ENCODE peak calls at places on chromosome 5, in ten cellular contexts. T, O, Z, Q, J, C, D, I, V and L are unnamed samples.

GRCh38 chr5:113218200-113218599 is 216.6 kb downstream of the TSSK1B start:
- DNase-seq in Z (no peak), T (no peak), I (no peak), O (no peak), C (no peak), V (no peak), D (peak), Q (no peak), J (peak), L (no peak)

GRCh38 chr5:82397741-82398320 is 119.7 kb upstream of the RPS23 start:
- DNase-seq in Z (no peak), I (no peak), J (no peak), C (no peak), D (no peak), Q (no peak), T (no peak), V (no peak), O (no peak), L (no peak)

GRCh38 chr5:121841900-121842299 is 9.8 kb upstream of the FTMT start:
- DNase-seq in C (no peak), O (no peak), V (no peak), I (no peak), Z (no peak), Q (no peak), J (no peak), D (no peak), T (no peak), L (no peak)

GRCh38 chr5:111223790-111224560 is at the start of gene CAMK4:
- DNase-seq in C (peak), Q (peak), J (peak), Z (peak), V (peak), O (peak), T (peak), I (peak), D (peak), L (no peak)

GRCh38 chr5:115452083-115452482 is 92.5 kb downstream of the FEM1C start:
- DNase-seq in D (no peak), I (no peak), T (no peak), O (no peak), Z (no peak), Q (no peak), V (no peak), J (no peak), C (no peak), L (no peak)

GRCh38 chr5:97554992-97555981 is 372.2 kb upstream of the RIOK2 start:
- DNase-seq in I (peak), O (no peak), Q (no peak), D (no peak), Z (peak), T (no peak), J (no peak), C (no peak), V (no peak), L (no peak)

GRCh38 chr5:129137637-129138036 is 43.1 kb downstream of the ISOC1 start:
- DNase-seq in D (no peak), Q (no peak), O (no peak), Z (no peak), C (no peak), J (no peak), I (no peak), T (no peak), V (no peak), L (no peak)

GRCh38 chr5:14305045-14305444 is 161.9 kb downstream of the TRIO start:
- DNase-seq in C (no peak), I (peak), Q (no peak), O (no peak), T (no peak), Z (peak), D (no peak), V (no peak), J (peak), L (no peak)

GRCh38 chr5:60687927-60688720 is 11.8 kb downstream of the DEPDC1B start:
- DNase-seq in Z (peak), O (no peak), D (no peak), I (peak), V (peak), T (peak), C (no peak), Q (peak), J (no peak), L (no peak)

GRCh38 chr5:76788362-76788761 is 30.5 kb upstream of the F2RL1 start:
- DNase-seq in T (no peak), Q (no peak), I (no peak), O (no peak), Z (no peak), D (no peak), C (no peak), V (no peak), J (no peak), L (no peak)

GRCh38 chr5:372556-372910 is 51.0 kb downstream of the AHRR start:
- DNase-seq in D (no peak), I (no peak), Q (no peak), V (peak), C (no peak), O (no peak), J (peak), Z (no peak), T (no peak), L (no peak)

GRCh38 chr5:125274211-125274610 is 527.8 kb upstream of the ZNF608 start:
- DNase-seq in Q (no peak), I (peak), V (no peak), O (no peak), T (no peak), J (no peak), Z (no peak), C (no peak), D (no peak), L (no peak)

GRCh38 chr5:1371602-1372342 is 26.9 kb upstream of the CLPTM1L start:
- DNase-seq in O (no peak), I (no peak), T (no peak), C (no peak), Q (no peak), J (no peak), Z (no peak), D (no peak), V (no peak), L (no peak)

GRCh38 chr5:149040421-149040820 is 22.4 kb downstream of the SH3TC2 start:
- DNase-seq in T (no peak), O (no peak), Z (no peak), C (no peak), Q (no peak), J (no peak), I (no peak), V (no peak), D (no peak), L (peak)

GRCh38 chr5:119743927-119744326 is 114.6 kb downstream of the FAM170A start:
- DNase-seq in J (no peak), D (no peak), Z (no peak), O (no peak), Q (peak), V (no peak), I (peak), C (no peak), T (peak), L (no peak)

GRCh38 chr5:1386274-1386717 is 41.4 kb upstream of the CLPTM1L start:
- DNase-seq in Z (no peak), T (peak), O (peak), C (peak), D (peak), Q (peak), I (peak), V (no peak), J (peak), L (no peak)

GRCh38 chr5:158313739-158314464 is 455.0 kb upstream of the CLINT1 start:
- DNase-seq in J (no peak), Q (no peak), T (no peak), V (no peak), O (no peak), C (no peak), D (no peak), I (no peak), Z (no peak), L (no peak)

GRCh38 chr5:84213861-84214260 is 170.8 kb downstream of the EDIL3 start:
- DNase-seq in O (no peak), D (no peak), C (no peak), Z (no peak), Q (no peak), V (no peak), T (no peak), I (no peak), J (no peak), L (no peak)

GRCh38 chr5:136015966-136016365 is 12.8 kb upstream of the TGFBI start:
- DNase-seq in V (no peak), C (no peak), T (no peak), Q (no peak), D (no peak), O (no peak), I (peak), J (no peak), Z (no peak), L (no peak)

GRCh38 chr5:161305601-161306000 is 240.9 kb downstream of the GABRB2 start:
- DNase-seq in C (no peak), T (no peak), Q (no peak), D (no peak), J (no peak), I (no peak), V (no peak), Z (no peak), O (no peak), L (no peak)

GRCh38 chr5:158967566-158967965 is 132.2 kb downstream of the EBF1 start:
- DNase-seq in V (no peak), I (peak), D (no peak), C (no peak), J (no peak), O (no peak), T (no peak), Q (no peak), Z (no peak), L (no peak)

GRCh38 chr5:1401681-1402096 is 43.6 kb downstream of the SLC6A3 start:
- DNase-seq in J (peak), Q (no peak), T (peak), I (no peak), D (no peak), V (no peak), Z (no peak), C (no peak), O (no peak), L (no peak)

GRCh38 chr5:151570512-151571269 is 20.4 kb downstream of the FAT2 start:
- DNase-seq in Q (no peak), T (no peak), O (no peak), D (no peak), J (no peak), V (no peak), C (no peak), Z (no peak), I (no peak), L (no peak)